ENCODE peak calls at places on chromosomes 13 and 19, in nine cellular contexts. M is C1 segment of cervical spinal cord; T is left kidney; B is activated CD4-positive, alpha-beta T cell treated with anti-CD3 and anti-CD28 coated beads for 1 hour; S is left cardiac atrium; W is stimulated activated CD4-positive, alpha-beta T cell treated with anti-CD3 and anti-CD28 coated beads, Interleukin-4, amount 100 ng/mL, for 24 hours; U is hypothalamus; Q is nephron progenitor cell; L is naive B cell. I is an unnamed sample.

GRCh38 chr19:3367572-3368440 is 1.4 kb downstream of the NFIC start:
- DNase-seq in M (no peak), T (no peak), B (no peak), S (no peak), W (no peak), U (no peak), Q (no peak), L (no peak), I (no peak)

GRCh38 chr19:5152013-5152763 is 183.3 kb downstream of the KDM4B start:
- DNase-seq in M (no peak), T (no peak), B (no peak), S (no peak), W (no peak), U (no peak), Q (no peak), L (no peak), I (no peak)

GRCh38 chr13:79772811-79773210 is 291.9 kb downstream of the NDFIP2 start:
- DNase-seq in M (no peak), T (no peak), B (no peak), S (no peak), W (no peak), U (no peak), Q (no peak), L (no peak), I (no peak)

GRCh38 chr19:5943623-5944022 is 29.6 kb downstream of the CAPS start:
- DNase-seq in M (no peak), T (no peak), B (no peak), S (no peak), W (no peak), U (no peak), Q (no peak), L (no peak), I (peak)

GRCh38 chr13:94799330-94799729 is 87.0 kb upstream of the SOX21 start:
- DNase-seq in M (no peak), T (no peak), B (no peak), S (no peak), W (no peak), U (no peak), Q (no peak), L (no peak), I (no peak)

GRCh38 chr19:35040826-35041547 is 534 bp upstream of the HPN start:
- DNase-seq in M (no peak), T (peak), B (no peak), S (peak), W (peak), U (peak), Q (peak), L (peak), I (no peak)

GRCh38 chr19:10260141-10260584 is 8.1 kb downstream of the MRPL4 start:
- DNase-seq in M (no peak), T (no peak), B (no peak), S (no peak), W (peak), U (no peak), Q (no peak), L (no peak), I (peak)

GRCh38 chr19:30406220-30406944 is 34.2 kb downstream of the ZNF536 start:
- DNase-seq in M (no peak), T (peak), B (no peak), S (peak), W (no peak), U (no peak), Q (peak), L (no peak), I (peak)

GRCh38 chr13:111284579-111284978 is 35.9 kb upstream of the TEX29 start:
- DNase-seq in M (no peak), T (no peak), B (no peak), S (no peak), W (no peak), U (no peak), Q (no peak), L (no peak), I (no peak)